ENCODE peak calls at places on chromosomes 11 and 22, in six cellular contexts. E, X, W, B, Z and K are unnamed samples.

GRCh38 chr22:26642465-26643367 is 14.7 kb upstream of the MIAT start:
- DNase-seq in X (no peak), W (no peak), Z (peak), B (no peak), E (no peak), K (no peak)

GRCh38 chr22:48393041-48393370 is 1434.7 kb downstream of the BRD1 start:
- DNase-seq in X (no peak), B (no peak), Z (no peak), E (no peak), W (no peak), K (no peak)

GRCh38 chr11:35014352-35014751 is 97.9 kb downstream of the PDHX start:
- DNase-seq in E (no peak), Z (no peak), X (no peak), W (no peak), B (no peak), K (peak)

GRCh38 chr22:32416556-32417085 is 4.6 kb upstream of the RTCB start:
- DNase-seq in X (no peak), Z (no peak), W (no peak), E (no peak), B (no peak), K (no peak)

GRCh38 chr11:120662071-120662611 is 150.6 kb downstream of the GRIK4 start:
- DNase-seq in B (no peak), X (no peak), W (no peak), E (no peak), Z (no peak), K (no peak)

GRCh38 chr22:19693581-19693980 is 20.7 kb upstream of the SEPTIN5 start:
- DNase-seq in Z (no peak), X (no peak), E (no peak), B (no peak), W (no peak), K (no peak)

GRCh38 chr22:21947040-21948014 is 5.3 kb downstream of the PPM1F start:
- DNase-seq in B (no peak), X (no peak), Z (no peak), W (peak), E (no peak), K (no peak)

GRCh38 chr22:27206747-27207133 is 549.4 kb downstream of the MIAT start:
- DNase-seq in X (no peak), W (no peak), B (no peak), E (no peak), Z (no peak), K (no peak)

GRCh38 chr22:50713571-50714056 is 24.4 kb upstream of the ACR start:
- DNase-seq in W (no peak), Z (no peak), E (no peak), X (no peak), B (no peak), K (no peak)

GRCh38 chr11:58772719-58773285 is 41.1 kb upstream of the GLYAT start:
- DNase-seq in B (no peak), X (no peak), Z (no peak), W (no peak), E (no peak), K (no peak)

GRCh38 chr11:12212821-12213185 is 102.4 kb downstream of the MICAL2 start:
- DNase-seq in E (no peak), X (no peak), W (no peak), Z (no peak), B (no peak), K (no peak)

GRCh38 chr22:30838111-30838510 is 130.5 kb downstream of the MORC2 start:
- DNase-seq in W (no peak), B (no peak), X (no peak), Z (no peak), E (no peak), K (no peak)

GRCh38 chr22:43217285-43218030 is 30.5 kb upstream of the TTLL12 start:
- DNase-seq in W (no peak), X (no peak), E (no peak), B (no peak), Z (no peak), K (no peak)

GRCh38 chr11:3037041-3037944 is 19.9 kb downstream of the CARS1 start:
- DNase-seq in E (peak), W (peak), Z (peak), X (peak), B (peak), K (peak)

GRCh38 chr11:11263238-11264030 is 89.6 kb downstream of the CSNK2A3 start:
- DNase-seq in W (no peak), B (no peak), Z (no peak), E (peak), X (no peak), K (no peak)

GRCh38 chr11:128689586-128689945 is 4.3 kb upstream of the FLI1 start:
- DNase-seq in E (no peak), Z (no peak), B (no peak), X (no peak), W (no peak), K (no peak)

GRCh38 chr11:46382644-46383403 is 1.4 kb downstream of the MDK start:
- DNase-seq in X (no peak), W (peak), Z (no peak), E (no peak), B (no peak), K (peak)

GRCh38 chr11:74575999-74576398 is 16.4 kb upstream of the POLD3 start:
- DNase-seq in B (no peak), W (no peak), X (no peak), E (no peak), Z (no peak), K (no peak)

GRCh38 chr11:130897262-130898182 is 18.8 kb downstream of the SNX19 start:
- DNase-seq in B (peak), X (no peak), Z (no peak), W (peak), E (peak), K (no peak)

GRCh38 chr22:37288521-37288920 is 6.2 kb downstream of the CYTH4 start:
- DNase-seq in E (no peak), W (no peak), B (no peak), Z (no peak), X (no peak), K (no peak)

GRCh38 chr22:31504282-31504681 is 7.9 kb downstream of the SFI1 start:
- DNase-seq in X (no peak), W (no peak), E (no peak), B (no peak), Z (no peak), K (no peak)

GRCh38 chr22:18970180-18970947 is 34.3 kb upstream of the PRODH start:
- DNase-seq in X (no peak), B (no peak), W (peak), Z (no peak), E (no peak), K (peak)

GRCh38 chr11:73795925-73796632 is 8.4 kb downstream of the MRPL48 start:
- DNase-seq in X (no peak), Z (no peak), B (no peak), E (no peak), W (peak), K (no peak)

GRCh38 chr11:35579557-35580396 is 38.5 kb upstream of the FJX1 start:
- DNase-seq in Z (no peak), E (no peak), B (no peak), X (no peak), W (peak), K (peak)

GRCh38 chr22:33853200-33854097 is 66.8 kb downstream of the LARGE1 start:
- DNase-seq in Z (peak), W (peak), X (peak), E (peak), B (peak), K (peak)

GRCh38 chr11:567629-568258 is 7.0 kb downstream of the RASSF7 start:
- DNase-seq in B (no peak), W (no peak), X (no peak), Z (no peak), E (no peak), K (no peak)

GRCh38 chr11:106594751-106595351 is 423.4 kb downstream of the GUCY1A2 start:
- DNase-seq in Z (no peak), E (no peak), W (no peak), B (no peak), X (no peak), K (no peak)

GRCh38 chr11:131661137-131661536 is 290.7 kb downstream of the NTM start:
- DNase-seq in E (no peak), W (no peak), Z (no peak), X (no peak), B (no peak), K (no peak)

GRCh38 chr11:128929991-128930390 is 12.7 kb downstream of the TP53AIP1 start:
- DNase-seq in W (no peak), X (no peak), B (no peak), Z (no peak), E (no peak), K (peak)

GRCh38 chr11:6570691-6571427 is 32.6 kb downstream of the RRP8 start:
- DNase-seq in W (no peak), Z (no peak), E (no peak), X (no peak), B (no peak), K (no peak)

GRCh38 chr11:121318848-121319834 is 26.6 kb downstream of the SC5D start:
- DNase-seq in W (peak), E (no peak), B (no peak), X (no peak), Z (peak), K (no peak)

GRCh38 chr11:68215087-68215445 is 2.0 kb upstream of the KMT5B start:
- DNase-seq in E (no peak), Z (no peak), B (peak), W (no peak), X (no peak), K (no peak)

GRCh38 chr22:24169439-24170058 is 11.7 kb upstream of the SUSD2 start:
- DNase-seq in X (no peak), W (no peak), B (no peak), E (no peak), Z (no peak), K (no peak)
- TF ChIP-seq POLR2A in X (no peak), W (no peak), B (no peak), E (no peak), Z (no peak), K (no peak)

GRCh38 chr22:39943366-39943765 is 16.8 kb upstream of the TMA7B start:
- DNase-seq in Z (no peak), B (no peak), E (no peak), X (no peak), W (no peak), K (no peak)

GRCh38 chr22:39949964-39950737 is 10.0 kb upstream of the TMA7B start:
- DNase-seq in X (no peak), B (no peak), E (no peak), Z (no peak), W (no peak), K (no peak)

GRCh38 chr22:39947488-39948216 is 12.5 kb upstream of the TMA7B start:
- DNase-seq in X (no peak), Z (no peak), W (no peak), E (no peak), B (no peak), K (no peak)

GRCh38 chr22:39943941-39944624 is 16.1 kb upstream of the TMA7B start:
- DNase-seq in E (no peak), W (no peak), Z (no peak), B (no peak), X (no peak), K (no peak)

DNA sequence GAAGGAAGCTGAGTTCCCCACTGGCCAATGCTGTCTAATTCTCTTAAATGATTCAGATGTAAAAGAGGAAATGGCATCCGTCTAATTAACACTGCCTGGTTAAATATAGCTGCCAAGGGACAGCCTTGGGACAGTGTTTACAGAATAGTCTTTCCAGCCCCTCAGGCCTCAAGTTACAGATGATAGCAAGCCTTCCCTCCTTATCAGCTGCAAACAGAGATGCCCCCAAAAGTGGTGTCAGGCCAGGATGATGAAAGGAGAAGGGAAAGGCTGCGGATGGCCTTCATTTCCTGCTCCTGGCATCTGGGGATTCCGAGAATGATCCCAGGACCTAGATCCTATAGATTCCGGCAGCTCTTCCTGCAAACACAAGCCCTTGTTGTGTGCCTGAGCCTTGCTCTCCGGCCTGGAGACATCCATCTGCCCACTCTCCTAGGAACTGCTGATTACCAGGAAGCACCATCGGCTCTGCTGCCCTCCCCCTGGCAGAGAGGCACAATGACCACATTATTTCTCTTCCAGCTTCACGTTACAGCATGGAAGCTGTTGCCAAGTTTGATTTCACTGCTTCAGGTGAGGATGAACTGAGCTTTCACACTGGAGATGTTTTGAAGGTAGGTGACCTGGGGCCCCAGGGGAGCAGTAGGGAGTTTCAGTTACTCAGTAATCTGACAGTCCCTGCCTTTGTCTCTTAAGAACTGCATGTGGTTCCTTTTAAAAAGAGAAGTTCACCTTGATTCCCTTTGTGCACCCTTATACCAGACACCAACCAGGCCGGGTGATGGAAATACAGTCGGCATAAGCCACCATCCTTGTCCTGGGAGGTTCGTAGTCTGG is 13.4 kb upstream of the TMA7B start:
- DNase-seq in Z (peak), B (no peak), E (no peak), X (no peak), W (no peak), K (no peak)
- TF ChIP-seq POLR2A in Z (no peak), B (no peak), E (no peak), X (no peak), W (no peak), K (no peak)

GRCh38 chr11:8698917-8699441 is 16.4 kb downstream of the RPL27A start:
- DNase-seq in B (no peak), Z (no peak), W (no peak), E (peak), X (no peak), K (no peak)
- TF ChIP-seq POLR2A in B (no peak), Z (no peak), W (no peak), E (no peak), X (no peak), K (no peak)

GRCh38 chr22:41998361-41999261 is at the start of gene WBP2NL:
- DNase-seq in B (peak), E (peak), Z (peak), W (peak), X (peak), K (no peak)
- TF ChIP-seq POLR2A in B (no peak), E (no peak), Z (peak), W (peak), X (peak), K (no peak)

GRCh38 chr11:61828379-61828628 is 204 bp downstream of the FADS2 start:
- DNase-seq in B (no peak), Z (no peak), W (no peak), E (no peak), X (no peak), K (no peak)

GRCh38 chr11:61826930-61827572 is 1.0 kb upstream of the FADS2 start:
- DNase-seq in E (no peak), X (peak), W (no peak), Z (peak), B (no peak), K (no peak)

GRCh38 chr11:61828629-61829407 is 718 bp downstream of the FADS2 start:
- DNase-seq in X (peak), E (peak), W (peak), Z (peak), B (peak), K (no peak)

GRCh38 chr11:61829806-61830205 is 1.7 kb downstream of the FADS2 start:
- DNase-seq in W (no peak), B (no peak), Z (no peak), E (no peak), X (no peak), K (no peak)

GRCh38 chr11:61827573-61828378 is at the start of gene FADS2:
- DNase-seq in Z (peak), W (peak), X (peak), E (peak), B (peak), K (no peak)
- TF ChIP-seq POLR2A in Z (no peak), W (peak), X (peak), E (peak), B (no peak), K (peak)